ENCODE peak calls at places on chromosome 15, in four cellular contexts. M is sigmoid colon, Y is psoas muscle, R is type B pancreatic cell. G is an unnamed sample.

GRCh38 chr15:59492389-59493377 is 54.7 kb downstream of the FAM81A start:
- DNase-seq in M (peak), Y (peak), R (peak), G (no peak)

GRCh38 chr15:29873942-29874341 is 51.7 kb upstream of the TJP1 start:
- DNase-seq in M (no peak), Y (no peak), R (no peak), G (no peak)

GRCh38 chr15:45242289-45242688 is 9.7 kb upstream of the SLC28A2 start:
- DNase-seq in M (no peak), Y (no peak), R (no peak), G (peak)

GRCh38 chr15:80476036-80476435 is 71.9 kb downstream of the ARNT2 start:
- DNase-seq in M (no peak), Y (no peak), R (no peak), G (no peak)

GRCh38 chr15:92012368-92012629 is 158.8 kb downstream of the SLCO3A1 start:
- DNase-seq in M (no peak), Y (no peak), R (no peak), G (no peak)

GRCh38 chr15:101126618-101127502 is 125.0 kb downstream of the CHSY1 start:
- DNase-seq in M (no peak), Y (no peak), R (no peak), G (no peak)

GRCh38 chr15:78615151-78615589 is 5.6 kb downstream of the CHRNA3 start:
- DNase-seq in M (no peak), Y (no peak), R (no peak), G (peak)

GRCh38 chr15:100373942-100374341 is 32.2 kb upstream of the ADAMTS17 start:
- DNase-seq in M (no peak), Y (no peak), R (no peak), G (no peak)

GRCh38 chr15:27249046-27249722 is 278.2 kb downstream of the GABRG3 start:
- DNase-seq in M (no peak), Y (no peak), R (no peak), G (no peak)

GRCh38 chr15:60731583-60732130 is 252.7 kb upstream of the ICE2 start:
- DNase-seq in M (no peak), Y (no peak), R (no peak), G (no peak)

GRCh38 chr15:99387769-99388168 is 136.5 kb downstream of the LRRC28 start:
- DNase-seq in M (no peak), Y (no peak), R (no peak), G (no peak)

GRCh38 chr15:75694241-75695182 is 18.1 kb downstream of the CSPG4 start:
- DNase-seq in M (peak), Y (peak), R (no peak), G (peak)

GRCh38 chr15:60569596-60569995 is 90.7 kb upstream of the ICE2 start:
- DNase-seq in M (no peak), Y (no peak), R (no peak), G (no peak)

GRCh38 chr15:74293021-74293810 is 57.1 kb downstream of the CCDC33 start:
- DNase-seq in M (no peak), Y (no peak), R (no peak), G (no peak)

GRCh38 chr15:65525622-65526021 is 4.6 kb upstream of the HACD3 start:
- DNase-seq in M (no peak), Y (no peak), R (no peak), G (no peak)

GRCh38 chr15:42695527-42696071 is 41.3 kb downstream of the CDAN1 start:
- DNase-seq in M (no peak), Y (no peak), R (no peak), G (no peak)

GRCh38 chr15:51267714-51268105 is 70.7 kb downstream of the CYP19A1 start:
- DNase-seq in M (no peak), Y (no peak), R (no peak), G (no peak)

GRCh38 chr15:81914333-81914732 is 131.5 kb downstream of the MEX3B start:
- DNase-seq in M (no peak), Y (no peak), R (no peak), G (no peak)

GRCh38 chr15:53133255-53133654 is 343.1 kb upstream of the ONECUT1 start:
- DNase-seq in M (no peak), Y (no peak), R (no peak), G (no peak)

GRCh38 chr15:75823860-75824613 is 19.2 kb upstream of the UBE2Q2 start:
- DNase-seq in M (no peak), Y (no peak), R (no peak), G (no peak)

GRCh38 chr15:80461370-80462060 is 57.3 kb downstream of the ARNT2 start:
- DNase-seq in M (no peak), Y (no peak), R (no peak), G (no peak)

GRCh38 chr15:69315402-69316110 is 16.8 kb downstream of the PAQR5 start:
- DNase-seq in M (no peak), Y (no peak), R (no peak), G (no peak)

GRCh38 chr15:69317392-69317841 is 18.7 kb downstream of the PAQR5 start:
- DNase-seq in M (no peak), Y (no peak), R (no peak), G (no peak)

GRCh38 chr15:69319384-69320375 is 21.0 kb downstream of the PAQR5 start:
- DNase-seq in M (no peak), Y (no peak), R (no peak), G (no peak)

GRCh38 chr15:69316281-69316680 is 17.6 kb downstream of the PAQR5 start:
- DNase-seq in M (no peak), Y (no peak), R (no peak), G (no peak)

GRCh38 chr15:69318033-69318432 is 19.3 kb downstream of the PAQR5 start:
- DNase-seq in M (no peak), Y (no peak), R (no peak), G (no peak)
- TF ChIP-seq CTCF in M (no peak), Y (no peak), R (no peak), G (no peak)

GRCh38 chr15:57348081-57348480 is 28.2 kb upstream of the CGNL1 start:
- DNase-seq in M (no peak), Y (no peak), R (no peak), G (no peak)

GRCh38 chr15:57343526-57343925 is 32.8 kb upstream of the CGNL1 start:
- DNase-seq in M (no peak), Y (no peak), R (no peak), G (no peak)

GRCh38 chr15:57344282-57344681 is 32.0 kb upstream of the CGNL1 start:
- DNase-seq in M (no peak), Y (no peak), R (no peak), G (no peak)

GRCh38 chr15:57343018-57343417 is 33.3 kb upstream of the CGNL1 start:
- DNase-seq in M (no peak), Y (no peak), R (no peak), G (no peak)

DNA sequence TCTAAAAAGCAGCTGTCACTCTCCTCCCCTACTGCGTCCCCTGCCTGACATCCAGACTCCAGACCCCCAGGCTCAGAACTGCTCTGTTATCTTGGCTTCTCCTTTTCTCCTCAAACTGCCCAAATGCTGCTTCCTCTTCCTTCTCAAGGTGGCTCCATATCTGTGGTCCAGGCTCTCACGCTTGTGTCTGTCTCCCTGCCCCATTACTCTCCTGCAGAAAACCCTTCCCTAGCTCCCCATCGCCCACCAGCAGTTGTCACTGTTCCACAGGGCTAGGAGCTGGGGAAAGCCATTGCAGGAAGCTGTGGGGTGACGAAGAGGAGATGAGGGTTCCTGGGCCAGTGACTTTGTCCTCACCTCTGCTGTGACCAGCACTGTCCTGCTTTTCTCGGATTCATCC is 30.7 kb upstream of the CGNL1 start:
- DNase-seq in M (no peak), Y (no peak), R (no peak), G (no peak)
- TF ChIP-seq CTCF in M (no peak), Y (no peak), R (no peak), G (peak)

GRCh38 chr15:72534522-72534921 is 60.4 kb downstream of the ARIH1 start:
- DNase-seq in M (no peak), Y (no peak), R (no peak), G (no peak)

GRCh38 chr15:72538931-72539330 is 64.8 kb downstream of the ARIH1 start:
- DNase-seq in M (no peak), Y (no peak), R (no peak), G (no peak)

GRCh38 chr15:72535911-72536310 is 61.8 kb downstream of the ARIH1 start:
- DNase-seq in M (no peak), Y (no peak), R (no peak), G (no peak)

GRCh38 chr15:72536506-72536905 is 62.4 kb downstream of the ARIH1 start:
- DNase-seq in M (no peak), Y (no peak), R (no peak), G (no peak)

GRCh38 chr15:72532991-72533601 is 59.0 kb downstream of the ARIH1 start:
- DNase-seq in M (no peak), Y (no peak), R (no peak), G (no peak)
- TF ChIP-seq CTCF in M (no peak), Y (peak), R (peak), G (peak)

GRCh38 chr15:71069693-71070092 is 45.6 kb upstream of the THSD4 start:
- DNase-seq in M (no peak), Y (no peak), R (no peak), G (no peak)
- TF ChIP-seq CTCF in M (no peak), Y (no peak), R (no peak), G (no peak)

DNA sequence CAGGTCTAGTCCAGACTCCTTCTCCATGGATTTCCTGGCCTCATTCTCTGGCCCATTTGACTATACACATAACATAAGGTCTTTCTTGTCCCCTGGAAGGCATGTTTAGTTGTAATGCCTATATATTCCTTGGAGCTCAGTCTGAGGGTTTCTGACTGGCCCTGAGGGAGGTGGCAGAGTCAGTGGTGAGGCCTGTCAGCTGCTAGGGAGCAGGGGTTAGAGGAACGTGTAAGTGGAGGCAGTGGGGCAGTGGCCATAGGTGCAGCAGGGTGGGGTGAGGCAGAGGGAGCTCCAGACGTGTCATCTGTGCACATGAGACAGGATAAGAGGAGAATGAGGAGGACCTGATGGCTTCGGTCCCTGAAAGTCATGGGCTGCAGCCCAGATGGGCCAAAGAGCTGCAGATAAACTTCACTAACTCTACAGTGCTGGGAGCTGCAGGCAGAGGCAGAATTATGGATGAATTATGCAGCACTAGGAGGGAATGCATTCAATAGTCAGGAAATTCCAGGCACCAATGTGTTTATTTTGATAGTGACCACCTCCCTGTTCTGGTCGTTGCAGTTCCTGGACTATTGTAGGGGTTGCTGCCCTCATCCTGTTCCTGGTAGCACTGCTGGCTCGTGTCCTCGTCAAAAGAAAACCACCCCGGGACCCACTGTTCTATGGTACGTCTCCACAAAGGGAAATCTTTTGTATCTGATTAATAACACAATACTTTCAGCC is 5.0 kb downstream of the TM6SF1 start:
- DNase-seq in M (no peak), Y (no peak), R (no peak), G (peak)
- TF ChIP-seq CTCF in M (no peak), Y (no peak), R (no peak), G (peak)

GRCh38 chr15:63155486-63155885 is 1.8 kb downstream of the RPS27L start:
- DNase-seq in M (no peak), Y (no peak), R (no peak), G (no peak)

GRCh38 chr15:63157066-63157890 is at the start of gene RPS27L:
- DNase-seq in M (peak), Y (peak), R (peak), G (peak)

GRCh38 chr15:63156708-63157065 is 590 bp downstream of the RPS27L start:
- DNase-seq in M (peak), Y (no peak), R (no peak), G (peak)

GRCh38 chr15:63156086-63156707 is 1.1 kb downstream of the RPS27L start:
- DNase-seq in M (no peak), Y (no peak), R (no peak), G (no peak)

GRCh38 chr15:63157891-63158431 is 684 bp upstream of the RPS27L start:
- DNase-seq in M (peak), Y (no peak), R (no peak), G (peak)
- TF ChIP-seq CTCF in M (no peak), Y (peak), R (peak), G (peak)

DNA sequence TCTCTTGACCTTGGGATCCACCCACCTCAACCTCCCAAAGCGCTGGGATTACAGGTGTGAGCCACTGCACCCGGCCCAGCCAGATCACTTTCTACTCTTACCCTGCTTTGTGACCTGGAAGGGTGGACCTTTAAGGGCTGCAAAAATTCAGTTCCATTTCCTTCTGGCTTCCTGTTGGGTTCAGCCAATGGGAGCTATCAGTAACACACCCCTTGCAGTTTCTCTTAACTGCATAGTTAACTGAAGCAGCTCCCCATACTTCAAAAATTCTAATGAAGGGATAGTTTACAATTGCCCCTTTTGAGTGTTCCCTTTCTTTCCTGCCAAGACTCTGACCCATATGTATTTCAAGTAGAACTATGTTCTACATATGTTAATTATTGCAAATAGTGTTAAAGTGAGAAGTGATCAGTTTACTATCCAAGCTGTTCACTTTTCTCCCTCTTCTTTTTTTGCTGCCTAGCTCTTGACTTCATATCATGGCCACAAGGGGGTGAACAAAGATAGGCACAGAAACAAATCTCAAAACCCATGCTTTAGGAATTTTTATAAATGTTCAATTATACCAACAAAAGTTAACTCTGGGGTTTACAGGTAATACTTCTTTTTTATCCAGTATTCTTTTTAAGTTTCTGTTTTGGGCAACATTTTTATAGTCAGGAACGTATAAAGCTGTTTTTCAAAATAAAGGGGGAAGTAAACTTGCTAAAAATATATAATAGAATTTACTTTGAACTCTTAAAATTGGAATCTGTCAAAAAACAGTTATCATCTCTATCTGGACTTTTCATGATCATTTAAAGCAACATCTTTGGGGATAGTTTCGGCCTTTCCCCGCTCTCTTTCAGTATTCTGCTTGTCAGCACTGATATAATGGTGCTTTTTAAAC is 8.1 kb downstream of the PGBD4 start:
- DNase-seq in M (no peak), Y (no peak), R (no peak), G (no peak)
- TF ChIP-seq CTCF in M (no peak), Y (peak), R (peak), G (peak)

GRCh38 chr15:66662522-66662921 is 39.5 kb upstream of the SMAD6 start:
- DNase-seq in M (no peak), Y (no peak), R (no peak), G (no peak)
- TF ChIP-seq CTCF in M (no peak), Y (no peak), R (no peak), G (no peak)

DNA sequence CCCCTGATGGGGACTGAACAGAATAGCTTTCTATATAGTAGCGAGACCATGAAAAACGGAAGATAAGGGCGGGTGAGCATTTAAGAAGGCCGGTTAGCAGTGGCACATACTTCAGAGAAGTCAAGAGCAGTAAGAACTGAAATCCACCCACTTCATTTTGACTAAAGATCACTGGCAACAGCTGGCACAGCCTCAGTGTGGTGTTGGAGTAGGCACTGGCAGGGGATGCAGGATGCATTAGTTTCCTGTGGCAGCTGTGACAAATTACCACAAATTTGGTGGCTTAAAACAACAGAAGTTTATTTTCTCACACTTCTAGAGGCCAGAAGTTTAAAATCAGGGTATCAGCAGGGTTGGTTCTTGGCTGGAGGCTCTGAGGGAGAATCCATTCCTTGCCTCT is 176.5 kb downstream of the ADAMTSL3 start:
- DNase-seq in M (no peak), Y (no peak), R (no peak), G (no peak)
- TF ChIP-seq CTCF in M (no peak), Y (no peak), R (no peak), G (no peak)

GRCh38 chr15:69860921-69861320 is 236.8 kb downstream of the TLE3 start:
- DNase-seq in M (no peak), Y (no peak), R (no peak), G (no peak)

GRCh38 chr15:69863446-69863845 is 234.3 kb downstream of the TLE3 start:
- DNase-seq in M (no peak), Y (no peak), R (no peak), G (no peak)

GRCh38 chr15:69860316-69860715 is 237.4 kb downstream of the TLE3 start:
- DNase-seq in M (no peak), Y (no peak), R (no peak), G (no peak)

GRCh38 chr15:69862540-69862939 is 235.2 kb downstream of the TLE3 start:
- DNase-seq in M (no peak), Y (no peak), R (no peak), G (no peak)

GRCh38 chr15:69861331-69862171 is 236.2 kb downstream of the TLE3 start:
- DNase-seq in M (no peak), Y (no peak), R (no peak), G (no peak)
- TF ChIP-seq CTCF in M (no peak), Y (no peak), R (no peak), G (no peak)